ENCODE peak calls at places on chromosomes 2 and 18, in ten cellular contexts. H is stomach, N is esophagus muscularis mucosa, Z is breast epithelium, S is body of pancreas, P is K562, O is H54, D is Peyer's patch, T is endothelial cell of umbilical vein, Y is uterus. A is an unnamed sample.

GRCh38 chr18:46046126-46046525 is 25.9 kb downstream of the PSTPIP2 start:
- DNase-seq in D (no peak), P (no peak), Y (no peak), S (no peak), H (no peak), O (no peak), Z (no peak), N (no peak), T (no peak), A (no peak)

GRCh38 chr2:206084468-206084869 is 1.5 kb downstream of the INO80D start:
- DNase-seq in S (peak; percentile 55), D (peak; percentile 32), Y (peak; percentile 82), H (peak; percentile 36), P (peak; percentile 57), N (peak; percentile 94), T (peak; percentile 61), Z (peak; percentile 68), O (peak; percentile 72), A (peak; percentile 89)

GRCh38 chr18:76859474-76860339 is 37.4 kb downstream of the ZNF236 start:
- DNase-seq in T (no peak), S (no peak), H (no peak), N (no peak), Y (no peak), Z (no peak), D (no peak), O (no peak), P (no peak), A (no peak)

GRCh38 chr2:128396500-128396891 is 77.8 kb upstream of the HS6ST1 start:
- DNase-seq in P (no peak), S (peak; percentile 1), N (no peak), H (peak; percentile 5), Z (no peak), O (no peak), D (no peak), T (no peak), Y (no peak), A (no peak)

GRCh38 chr2:199602271-199602895 is 144.6 kb upstream of the SATB2 start:
- DNase-seq in S (no peak), T (no peak), N (no peak), D (no peak), Y (no peak), O (peak; percentile 61), Z (no peak), H (no peak), P (peak; percentile 12), A (no peak)

GRCh38 chr2:69013123-69013836 is at the start of gene ANTXR1:
- DNase-seq in P (peak; percentile 10), Y (peak; percentile 74), S (peak; percentile 39), T (peak; percentile 13), H (peak; percentile 34), Z (no peak), N (no peak), O (peak; percentile 67), D (no peak), A (no peak)

GRCh38 chr2:2332381-2332780 is 1.3 kb upstream of the MYT1L start:
- DNase-seq in S (no peak), Z (no peak), N (no peak), O (no peak), Y (no peak), D (no peak), H (no peak), P (no peak), T (no peak), A (no peak)

GRCh38 chr2:231672617-231673347 is 35.5 kb upstream of the PTMA start:
- DNase-seq in N (no peak), Y (peak; percentile 66), T (no peak), S (no peak), H (peak; percentile 72), D (peak; percentile 89), Z (no peak), O (peak; percentile 85), P (peak; percentile 79), A (no peak)

GRCh38 chr18:35284846-35285245 is 5.2 kb downstream of the ZSCAN30 start:
- DNase-seq in Y (no peak), N (no peak), T (no peak), Z (no peak), P (no peak), S (no peak), D (no peak), O (no peak), H (no peak), A (no peak)

GRCh38 chr18:35291166-35291565 is 1.1 kb upstream of the ZSCAN30 start:
- DNase-seq in S (no peak), Z (no peak), T (no peak), N (no peak), O (no peak), H (no peak), D (no peak), P (no peak), Y (no peak), A (no peak)

GRCh38 chr18:35289293-35290069 is 548 bp downstream of the ZSCAN30 start:
- DNase-seq in Y (peak; percentile 35), N (no peak), D (peak; percentile 41), P (peak; percentile 44), T (no peak), O (no peak), Z (no peak), S (peak; percentile 44), H (peak; percentile 32), A (no peak)

GRCh38 chr18:35296079-35296478 is 6.0 kb upstream of the ZSCAN30 start:
- DNase-seq in H (no peak), O (no peak), Z (no peak), T (no peak), D (no peak), S (no peak), Y (no peak), N (no peak), P (no peak), A (no peak)

DNA sequence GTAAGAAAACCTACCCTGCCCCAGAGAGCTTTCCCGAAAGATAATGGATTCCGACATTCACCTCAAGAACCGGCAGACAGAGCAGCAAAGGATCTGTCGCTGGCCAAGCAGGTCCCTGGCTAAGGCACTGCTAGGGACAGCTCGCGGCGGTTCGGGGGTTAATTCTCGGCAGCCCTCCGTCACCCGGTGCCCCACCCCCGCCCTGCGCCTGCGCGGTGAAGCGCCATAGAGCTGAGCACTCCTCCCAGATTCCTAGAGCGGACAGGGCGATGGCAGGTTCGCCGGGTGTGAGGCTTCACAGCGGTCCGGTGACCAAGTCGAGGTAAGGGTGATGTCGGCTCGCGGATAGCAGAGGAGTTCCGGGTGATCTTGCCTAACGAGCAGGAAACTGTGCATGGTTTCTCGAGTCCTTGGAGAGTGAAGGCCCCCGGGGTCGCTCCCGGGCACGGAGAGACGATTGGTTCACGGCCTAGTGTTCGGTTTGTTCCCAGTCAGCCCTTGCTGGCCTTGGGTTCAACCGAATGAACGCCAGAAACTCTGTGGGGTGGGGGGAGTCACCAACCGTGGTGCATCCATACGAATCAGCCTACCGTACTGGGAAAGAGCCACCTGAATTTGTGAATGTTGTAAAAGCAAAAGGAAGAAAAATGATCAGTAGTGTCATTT is at the start of gene ZSCAN30:
- DNase-seq in Z (peak; percentile 95), D (peak; percentile 91), Y (peak; percentile 93), N (peak; percentile 98), S (peak; percentile 95), P (peak; percentile 96), H (peak; percentile 96), T (peak; percentile 98), O (peak; percentile 54), A (no peak)
- TF ChIP-seq POLR2A in Z (peak; percentile 9), D (peak; percentile 68), Y (no peak), N (no peak), S (peak; percentile 58), P (peak; percentile 95), H (no peak), T (peak; percentile 90), O (peak; percentile 83), A (no peak)

GRCh38 chr2:222506230-222506934 is 82.0 kb downstream of the SGPP2 start:
- DNase-seq in S (no peak), D (no peak), H (no peak), P (no peak), T (no peak), Y (no peak), O (no peak), Z (no peak), N (no peak), A (no peak)

GRCh38 chr2:222504714-222505113 is 80.4 kb downstream of the SGPP2 start:
- DNase-seq in Y (no peak), T (no peak), O (no peak), N (no peak), P (no peak), D (no peak), Z (no peak), H (no peak), S (no peak), A (no peak)

GRCh38 chr2:222499226-222499625 is 74.9 kb downstream of the SGPP2 start:
- DNase-seq in Y (no peak), T (no peak), P (no peak), Z (no peak), O (no peak), N (no peak), S (no peak), D (no peak), H (no peak), A (no peak)

GRCh38 chr2:222504191-222504590 is 79.8 kb downstream of the SGPP2 start:
- DNase-seq in S (no peak), T (no peak), Y (no peak), P (no peak), H (no peak), D (no peak), N (no peak), O (no peak), Z (no peak), A (no peak)
- TF ChIP-seq POLR2A in S (no peak), T (no peak), Y (no peak), P (no peak), H (no peak), D (no peak), N (no peak), O (no peak), Z (no peak), A (no peak)

GRCh38 chr2:74551530-74551929 is 2.2 kb downstream of the LOXL3 start:
- DNase-seq in H (no peak), N (no peak), O (no peak), D (no peak), T (no peak), P (no peak), S (no peak), Y (no peak), Z (no peak), A (no peak)

GRCh38 chr2:74548285-74548918 is 5.3 kb downstream of the LOXL3 start:
- DNase-seq in Y (no peak), H (no peak), T (no peak), P (peak; percentile 32), S (no peak), Z (no peak), O (peak; percentile 63), N (no peak), D (no peak), A (no peak)

GRCh38 chr2:74549685-74549971 is 4.1 kb downstream of the LOXL3 start:
- DNase-seq in T (no peak), Z (no peak), H (no peak), P (no peak), D (no peak), N (no peak), Y (no peak), O (no peak), S (no peak), A (no peak)

GRCh38 chr2:74550231-74550630 is 3.5 kb downstream of the LOXL3 start:
- DNase-seq in P (no peak), D (no peak), O (no peak), Z (no peak), N (no peak), S (no peak), T (no peak), H (no peak), Y (no peak), A (peak; percentile 58)

DNA sequence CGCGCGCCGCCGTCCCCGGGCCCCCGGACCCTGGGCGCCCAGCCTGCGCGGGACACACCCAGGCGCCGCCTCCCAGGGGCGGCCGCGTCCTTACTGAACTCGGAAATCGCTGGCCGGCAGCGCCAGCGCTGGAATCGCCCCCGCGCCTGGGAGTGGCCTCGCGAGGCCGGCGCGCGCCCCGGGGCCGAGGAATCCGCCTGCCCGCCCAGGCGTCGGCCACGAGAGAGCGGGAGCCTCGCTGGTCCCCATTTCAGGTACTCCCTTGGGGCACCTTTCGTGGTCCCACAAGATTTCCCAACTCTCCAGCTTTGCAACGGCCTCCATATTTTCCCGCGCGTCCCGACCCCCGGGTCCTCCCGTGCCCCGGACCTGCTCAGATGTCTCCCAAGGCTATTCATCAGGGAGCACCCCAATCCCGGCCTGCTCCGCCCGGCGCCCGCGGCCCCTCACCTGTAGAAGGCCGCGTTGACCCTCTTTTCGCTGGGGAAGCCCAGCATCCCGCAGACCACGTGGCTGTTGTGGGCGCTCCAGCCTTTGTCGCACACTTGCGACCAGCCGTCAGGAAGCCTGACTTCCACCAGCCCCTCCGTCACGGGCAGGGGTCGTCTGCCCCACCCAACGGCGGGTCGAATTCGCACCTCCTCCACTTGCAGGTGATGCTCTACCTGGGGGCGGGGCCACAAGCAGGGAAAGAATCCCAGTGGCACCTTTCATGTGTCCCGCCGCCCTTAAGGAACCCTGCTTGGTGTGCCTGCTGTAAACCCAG is 4.6 kb downstream of the LOXL3 start:
- DNase-seq in P (peak; percentile 91), H (peak; percentile 70), Z (no peak), O (peak; percentile 75), T (peak; percentile 32), S (peak; percentile 62), Y (no peak), N (no peak), D (no peak), A (no peak)
- TF ChIP-seq POLR2A in P (peak; percentile 69), H (no peak), Z (no peak), O (peak; percentile 54), T (peak; percentile 62), S (peak; percentile 32), Y (peak; percentile 52), N (no peak), D (no peak), A (no peak)

DNA sequence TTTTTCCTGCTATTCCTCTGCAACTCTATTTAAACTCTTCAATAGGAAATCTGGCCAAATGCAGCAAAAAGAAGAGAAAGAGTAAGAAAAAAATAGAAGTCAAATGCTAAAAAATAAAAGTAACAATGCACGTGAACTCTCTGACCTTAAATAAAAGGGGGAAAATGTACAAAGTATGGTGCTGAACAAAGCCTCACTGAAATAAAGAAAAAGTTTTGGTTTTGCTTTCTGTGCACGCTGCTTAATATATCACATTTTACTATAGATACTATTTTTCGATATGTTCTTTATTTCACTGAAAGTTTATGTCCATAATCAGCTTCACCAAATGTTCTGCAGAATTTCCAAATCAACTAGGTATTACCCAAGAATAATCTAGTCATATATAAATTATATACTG is 396.3 kb downstream of the CBLN2 start:
- DNase-seq in S (no peak), T (no peak), P (no peak), H (no peak), Z (no peak), Y (no peak), O (no peak), D (no peak), N (no peak), A (no peak)
- TF ChIP-seq POLR2A in S (no peak), T (no peak), P (no peak), H (no peak), Z (no peak), Y (no peak), O (no peak), D (no peak), N (no peak), A (no peak)

A was measured in vagina.